ENCODE peak calls at places on chromosomes 13 and 19, in ten cellular contexts. One of them, this sample, is unnamed.

GRCh38 chr13:33232883-33233282 is 52.7 kb downstream of the STARD13 start:
- DNase-seq in lower leg skin: no peak
- DNase-seq in left kidney: no peak
- DNase-seq in stomach: no peak
- DNase-seq in aorta: no peak
- DNase-seq in NCI-H69: no peak
- DNase-seq in stimulated activated CD4-positive, alpha-beta T cell treated with anti-CD3 and anti-CD28 coated beads, Interleukin-15, amount 100 ng/mL, for 1 hour: no peak
- DNase-seq in fibroblast of pulmonary artery: no peak
- DNase-seq in left ventricle myocardium inferior: no peak
- DNase-seq in left cardiac atrium: no peak
- DNase-seq in this sample: no peak

GRCh38 chr19:7605490-7606222 is 10.0 kb downstream of the CAMSAP3 start:
- DNase-seq in lower leg skin: no peak
- DNase-seq in left kidney: peak
- DNase-seq in stomach: no peak
- DNase-seq in aorta: no peak
- DNase-seq in NCI-H69: peak
- DNase-seq in stimulated activated CD4-positive, alpha-beta T cell treated with anti-CD3 and anti-CD28 coated beads, Interleukin-15, amount 100 ng/mL, for 1 hour: no peak
- DNase-seq in fibroblast of pulmonary artery: peak
- DNase-seq in left ventricle myocardium inferior: no peak
- DNase-seq in left cardiac atrium: no peak
- DNase-seq in this sample: peak

GRCh38 chr19:33559996-33560395 is 38.4 kb upstream of the PEPD start:
- DNase-seq in lower leg skin: no peak
- DNase-seq in left kidney: no peak
- DNase-seq in stomach: no peak
- DNase-seq in aorta: peak
- DNase-seq in NCI-H69: no peak
- DNase-seq in stimulated activated CD4-positive, alpha-beta T cell treated with anti-CD3 and anti-CD28 coated beads, Interleukin-15, amount 100 ng/mL, for 1 hour: no peak
- DNase-seq in fibroblast of pulmonary artery: no peak
- DNase-seq in left ventricle myocardium inferior: no peak
- DNase-seq in left cardiac atrium: no peak
- DNase-seq in this sample: no peak

GRCh38 chr19:13401388-13401787 is 104.9 kb downstream of the CACNA1A start:
- DNase-seq in lower leg skin: no peak
- DNase-seq in left kidney: no peak
- DNase-seq in stomach: no peak
- DNase-seq in aorta: no peak
- DNase-seq in NCI-H69: peak
- DNase-seq in stimulated activated CD4-positive, alpha-beta T cell treated with anti-CD3 and anti-CD28 coated beads, Interleukin-15, amount 100 ng/mL, for 1 hour: no peak
- DNase-seq in fibroblast of pulmonary artery: peak
- DNase-seq in left ventricle myocardium inferior: no peak
- DNase-seq in left cardiac atrium: no peak
- DNase-seq in this sample: no peak

GRCh38 chr13:100773429-100773828 is 98.8 kb upstream of the TMTC4 start:
- DNase-seq in lower leg skin: no peak
- DNase-seq in left kidney: no peak
- DNase-seq in stomach: no peak
- DNase-seq in aorta: no peak
- DNase-seq in NCI-H69: no peak
- DNase-seq in stimulated activated CD4-positive, alpha-beta T cell treated with anti-CD3 and anti-CD28 coated beads, Interleukin-15, amount 100 ng/mL, for 1 hour: no peak
- DNase-seq in fibroblast of pulmonary artery: no peak
- DNase-seq in left ventricle myocardium inferior: no peak
- DNase-seq in left cardiac atrium: no peak
- DNase-seq in this sample: no peak

GRCh38 chr19:38234615-38235014 is 10.6 kb upstream of the DPF1 start:
- DNase-seq in lower leg skin: no peak
- DNase-seq in left kidney: no peak
- DNase-seq in stomach: no peak
- DNase-seq in aorta: no peak
- DNase-seq in NCI-H69: no peak
- DNase-seq in stimulated activated CD4-positive, alpha-beta T cell treated with anti-CD3 and anti-CD28 coated beads, Interleukin-15, amount 100 ng/mL, for 1 hour: no peak
- DNase-seq in fibroblast of pulmonary artery: no peak
- DNase-seq in left ventricle myocardium inferior: no peak
- DNase-seq in left cardiac atrium: no peak
- DNase-seq in this sample: no peak

GRCh38 chr19:10122066-10122465 is 2.4 kb upstream of the EIF3G start:
- DNase-seq in lower leg skin: no peak
- DNase-seq in left kidney: no peak
- DNase-seq in stomach: no peak
- DNase-seq in aorta: no peak
- DNase-seq in NCI-H69: no peak
- DNase-seq in stimulated activated CD4-positive, alpha-beta T cell treated with anti-CD3 and anti-CD28 coated beads, Interleukin-15, amount 100 ng/mL, for 1 hour: no peak
- DNase-seq in fibroblast of pulmonary artery: peak
- DNase-seq in left ventricle myocardium inferior: no peak
- DNase-seq in left cardiac atrium: no peak
- DNase-seq in this sample: no peak

GRCh38 chr13:98972059-98972458 is 5.8 kb downstream of the DOCK9 start:
- DNase-seq in lower leg skin: no peak
- DNase-seq in left kidney: no peak
- DNase-seq in stomach: no peak
- DNase-seq in aorta: no peak
- DNase-seq in NCI-H69: no peak
- DNase-seq in stimulated activated CD4-positive, alpha-beta T cell treated with anti-CD3 and anti-CD28 coated beads, Interleukin-15, amount 100 ng/mL, for 1 hour: no peak
- DNase-seq in fibroblast of pulmonary artery: no peak
- DNase-seq in left ventricle myocardium inferior: no peak
- DNase-seq in left cardiac atrium: no peak
- DNase-seq in this sample: no peak

GRCh38 chr13:104318121-104318520 is 1251.9 kb upstream of the SLC10A2 start:
- DNase-seq in lower leg skin: no peak
- DNase-seq in left kidney: peak
- DNase-seq in stomach: no peak
- DNase-seq in aorta: no peak
- DNase-seq in NCI-H69: no peak
- DNase-seq in stimulated activated CD4-positive, alpha-beta T cell treated with anti-CD3 and anti-CD28 coated beads, Interleukin-15, amount 100 ng/mL, for 1 hour: no peak
- DNase-seq in fibroblast of pulmonary artery: peak
- DNase-seq in left ventricle myocardium inferior: no peak
- DNase-seq in left cardiac atrium: no peak
- DNase-seq in this sample: no peak

GRCh38 chr19:40610396-40611064 is 9.4 kb downstream of the LTBP4 start:
- DNase-seq in lower leg skin: no peak
- DNase-seq in left kidney: no peak
- DNase-seq in stomach: peak
- DNase-seq in aorta: peak
- DNase-seq in NCI-H69: peak
- DNase-seq in stimulated activated CD4-positive, alpha-beta T cell treated with anti-CD3 and anti-CD28 coated beads, Interleukin-15, amount 100 ng/mL, for 1 hour: peak
- DNase-seq in fibroblast of pulmonary artery: no peak
- DNase-seq in left ventricle myocardium inferior: peak
- DNase-seq in left cardiac atrium: peak
- DNase-seq in this sample: no peak

GRCh38 chr19:6521718-6522646 is 8.8 kb upstream of the TNFSF9 start:
- DNase-seq in lower leg skin: no peak
- DNase-seq in left kidney: no peak
- DNase-seq in stomach: peak
- DNase-seq in aorta: no peak
- DNase-seq in NCI-H69: no peak
- DNase-seq in stimulated activated CD4-positive, alpha-beta T cell treated with anti-CD3 and anti-CD28 coated beads, Interleukin-15, amount 100 ng/mL, for 1 hour: peak
- DNase-seq in fibroblast of pulmonary artery: peak
- DNase-seq in left ventricle myocardium inferior: no peak
- DNase-seq in left cardiac atrium: no peak
- DNase-seq in this sample: no peak

GRCh38 chr19:54677217-54677616 is 14.4 kb downstream of the LILRB4 start:
- DNase-seq in lower leg skin: no peak
- DNase-seq in left kidney: no peak
- DNase-seq in stomach: no peak
- DNase-seq in aorta: no peak
- DNase-seq in NCI-H69: no peak
- DNase-seq in stimulated activated CD4-positive, alpha-beta T cell treated with anti-CD3 and anti-CD28 coated beads, Interleukin-15, amount 100 ng/mL, for 1 hour: no peak
- DNase-seq in fibroblast of pulmonary artery: no peak
- DNase-seq in left ventricle myocardium inferior: no peak
- DNase-seq in left cardiac atrium: no peak
- DNase-seq in this sample: no peak

GRCh38 chr19:46350758-46351159 is 3.9 kb downstream of the PPP5C start:
- DNase-seq in lower leg skin: no peak
- DNase-seq in left kidney: no peak
- DNase-seq in stomach: no peak
- DNase-seq in aorta: peak
- DNase-seq in NCI-H69: no peak
- DNase-seq in stimulated activated CD4-positive, alpha-beta T cell treated with anti-CD3 and anti-CD28 coated beads, Interleukin-15, amount 100 ng/mL, for 1 hour: no peak
- DNase-seq in fibroblast of pulmonary artery: no peak
- DNase-seq in left ventricle myocardium inferior: no peak
- DNase-seq in left cardiac atrium: no peak
- DNase-seq in this sample: no peak

GRCh38 chr19:35140898-35141626 is 2.0 kb upstream of the FXYD7 start:
- DNase-seq in lower leg skin: peak
- DNase-seq in left kidney: peak
- DNase-seq in stomach: peak
- DNase-seq in aorta: peak
- DNase-seq in NCI-H69: peak
- DNase-seq in stimulated activated CD4-positive, alpha-beta T cell treated with anti-CD3 and anti-CD28 coated beads, Interleukin-15, amount 100 ng/mL, for 1 hour: peak
- DNase-seq in fibroblast of pulmonary artery: peak
- DNase-seq in left ventricle myocardium inferior: peak
- DNase-seq in left cardiac atrium: peak
- DNase-seq in this sample: no peak

GRCh38 chr19:45852145-45852750 is 10.7 kb downstream of the SYMPK start:
- DNase-seq in lower leg skin: no peak
- DNase-seq in left kidney: no peak
- DNase-seq in stomach: no peak
- DNase-seq in aorta: no peak
- DNase-seq in NCI-H69: no peak
- DNase-seq in stimulated activated CD4-positive, alpha-beta T cell treated with anti-CD3 and anti-CD28 coated beads, Interleukin-15, amount 100 ng/mL, for 1 hour: no peak
- DNase-seq in fibroblast of pulmonary artery: no peak
- DNase-seq in left ventricle myocardium inferior: no peak
- DNase-seq in left cardiac atrium: no peak
- DNase-seq in this sample: no peak

GRCh38 chr19:4295972-4296771 is 6.0 kb downstream of the TMIGD2 start:
- DNase-seq in lower leg skin: no peak
- DNase-seq in left kidney: peak
- DNase-seq in stomach: peak
- DNase-seq in aorta: no peak
- DNase-seq in NCI-H69: peak
- DNase-seq in stimulated activated CD4-positive, alpha-beta T cell treated with anti-CD3 and anti-CD28 coated beads, Interleukin-15, amount 100 ng/mL, for 1 hour: no peak
- DNase-seq in fibroblast of pulmonary artery: no peak
- DNase-seq in left ventricle myocardium inferior: no peak
- DNase-seq in left cardiac atrium: no peak
- DNase-seq in this sample: peak

GRCh38 chr19:9144920-9145319 is 4.7 kb downstream of the ZNF317 start:
- DNase-seq in lower leg skin: no peak
- DNase-seq in left kidney: peak
- DNase-seq in stomach: no peak
- DNase-seq in aorta: no peak
- DNase-seq in NCI-H69: no peak
- DNase-seq in stimulated activated CD4-positive, alpha-beta T cell treated with anti-CD3 and anti-CD28 coated beads, Interleukin-15, amount 100 ng/mL, for 1 hour: no peak
- DNase-seq in fibroblast of pulmonary artery: peak
- DNase-seq in left ventricle myocardium inferior: no peak
- DNase-seq in left cardiac atrium: no peak
- DNase-seq in this sample: no peak

GRCh38 chr13:22061371-22061805 is 390.5 kb downstream of the FGF9 start:
- DNase-seq in lower leg skin: no peak
- DNase-seq in left kidney: peak
- DNase-seq in stomach: no peak
- DNase-seq in aorta: no peak
- DNase-seq in NCI-H69: peak
- DNase-seq in stimulated activated CD4-positive, alpha-beta T cell treated with anti-CD3 and anti-CD28 coated beads, Interleukin-15, amount 100 ng/mL, for 1 hour: no peak
- DNase-seq in fibroblast of pulmonary artery: no peak
- DNase-seq in left ventricle myocardium inferior: no peak
- DNase-seq in left cardiac atrium: no peak
- DNase-seq in this sample: no peak

GRCh38 chr13:99446242-99446641 is 55.0 kb upstream of the TM9SF2 start:
- DNase-seq in lower leg skin: no peak
- DNase-seq in left kidney: peak
- DNase-seq in stomach: no peak
- DNase-seq in aorta: no peak
- DNase-seq in NCI-H69: peak
- DNase-seq in stimulated activated CD4-positive, alpha-beta T cell treated with anti-CD3 and anti-CD28 coated beads, Interleukin-15, amount 100 ng/mL, for 1 hour: no peak
- DNase-seq in fibroblast of pulmonary artery: no peak
- DNase-seq in left ventricle myocardium inferior: no peak
- DNase-seq in left cardiac atrium: no peak
- DNase-seq in this sample: no peak

GRCh38 chr13:36778083-36778671 is 40.8 kb upstream of the RFXAP start:
- DNase-seq in lower leg skin: no peak
- DNase-seq in left kidney: peak
- DNase-seq in stomach: no peak
- DNase-seq in aorta: no peak
- DNase-seq in NCI-H69: no peak
- DNase-seq in stimulated activated CD4-positive, alpha-beta T cell treated with anti-CD3 and anti-CD28 coated beads, Interleukin-15, amount 100 ng/mL, for 1 hour: no peak
- DNase-seq in fibroblast of pulmonary artery: peak
- DNase-seq in left ventricle myocardium inferior: no peak
- DNase-seq in left cardiac atrium: no peak
- DNase-seq in this sample: no peak

GRCh38 chr13:36531746-36532486 is 99.6 kb downstream of the CCNA1 start:
- DNase-seq in lower leg skin: no peak
- DNase-seq in left kidney: peak
- DNase-seq in stomach: no peak
- DNase-seq in aorta: no peak
- DNase-seq in NCI-H69: no peak
- DNase-seq in stimulated activated CD4-positive, alpha-beta T cell treated with anti-CD3 and anti-CD28 coated beads, Interleukin-15, amount 100 ng/mL, for 1 hour: no peak
- DNase-seq in fibroblast of pulmonary artery: peak
- DNase-seq in left ventricle myocardium inferior: no peak
- DNase-seq in left cardiac atrium: peak
- DNase-seq in this sample: peak

GRCh38 chr13:112867301-112867711 is 101.7 kb upstream of the MCF2L start:
- DNase-seq in lower leg skin: no peak
- DNase-seq in left kidney: no peak
- DNase-seq in stomach: no peak
- DNase-seq in aorta: peak
- DNase-seq in NCI-H69: no peak
- DNase-seq in stimulated activated CD4-positive, alpha-beta T cell treated with anti-CD3 and anti-CD28 coated beads, Interleukin-15, amount 100 ng/mL, for 1 hour: no peak
- DNase-seq in fibroblast of pulmonary artery: no peak
- DNase-seq in left ventricle myocardium inferior: no peak
- DNase-seq in left cardiac atrium: no peak
- DNase-seq in this sample: no peak

GRCh38 chr19:42693760-42694350 is 46.4 kb downstream of the PSG3 start:
- DNase-seq in lower leg skin: no peak
- DNase-seq in left kidney: peak
- DNase-seq in stomach: no peak
- DNase-seq in aorta: no peak
- DNase-seq in NCI-H69: peak
- DNase-seq in stimulated activated CD4-positive, alpha-beta T cell treated with anti-CD3 and anti-CD28 coated beads, Interleukin-15, amount 100 ng/mL, for 1 hour: no peak
- DNase-seq in fibroblast of pulmonary artery: peak
- DNase-seq in left ventricle myocardium inferior: no peak
- DNase-seq in left cardiac atrium: no peak
- DNase-seq in this sample: no peak

GRCh38 chr19:18364826-18365528 is 21.0 kb upstream of the GDF15 start:
- DNase-seq in lower leg skin: peak
- DNase-seq in left kidney: peak
- DNase-seq in stomach: peak
- DNase-seq in aorta: peak
- DNase-seq in NCI-H69: peak
- DNase-seq in stimulated activated CD4-positive, alpha-beta T cell treated with anti-CD3 and anti-CD28 coated beads, Interleukin-15, amount 100 ng/mL, for 1 hour: no peak
- DNase-seq in fibroblast of pulmonary artery: peak
- DNase-seq in left ventricle myocardium inferior: peak
- DNase-seq in left cardiac atrium: peak
- DNase-seq in this sample: peak

GRCh38 chr19:19349365-19349764 is 28.7 kb downstream of the MAU2 start:
- DNase-seq in lower leg skin: no peak
- DNase-seq in left kidney: no peak
- DNase-seq in stomach: no peak
- DNase-seq in aorta: no peak
- DNase-seq in NCI-H69: no peak
- DNase-seq in stimulated activated CD4-positive, alpha-beta T cell treated with anti-CD3 and anti-CD28 coated beads, Interleukin-15, amount 100 ng/mL, for 1 hour: no peak
- DNase-seq in fibroblast of pulmonary artery: no peak
- DNase-seq in left ventricle myocardium inferior: no peak
- DNase-seq in left cardiac atrium: no peak
- DNase-seq in this sample: no peak

GRCh38 chr19:6754136-6754535 is 13.1 kb downstream of the SH2D3A start:
- DNase-seq in lower leg skin: no peak
- DNase-seq in left kidney: no peak
- DNase-seq in stomach: no peak
- DNase-seq in aorta: no peak
- DNase-seq in NCI-H69: no peak
- DNase-seq in stimulated activated CD4-positive, alpha-beta T cell treated with anti-CD3 and anti-CD28 coated beads, Interleukin-15, amount 100 ng/mL, for 1 hour: no peak
- DNase-seq in fibroblast of pulmonary artery: no peak
- DNase-seq in left ventricle myocardium inferior: no peak
- DNase-seq in left cardiac atrium: no peak
- DNase-seq in this sample: no peak

This sample was measured in SK-N-MC.